ENCODE peak calls at places on chromosomes 6 and 20, in ten cellular contexts. C is NCI-H2029; D is A549; X is fibroblast of the conjunctiva; O is NCI-H446; I is AG08396; V is tibial nerve; N is stimulated activated CD8-positive, alpha-beta memory T cell treated with anti-CD3 and anti-CD28 coated beads, Interleukin-4, amount 100 ng/mL, for 24 hours; K is SW480; J is fibroblast of the aortic adventitia. A is an unnamed sample.
A peak's percentile ranks its signal among the peaks of the same experiment; 100 is the strongest.

GRCh38 chr6:112640895-112641294 is 293.8 kb downstream of the RFPL4B start:
- DNase-seq in O (no peak), K (no peak), I (no peak), D (no peak), C (no peak), V (no peak), N (no peak), X (peak; percentile 48), J (peak; percentile 67), A (no peak)

GRCh38 chr6:40714576-40715500 is 127.7 kb upstream of the LRFN2 start:
- DNase-seq in O (no peak), C (peak; percentile 95), D (peak; percentile 18), N (no peak), J (no peak), V (no peak), I (no peak), K (peak; percentile 16), X (no peak), A (no peak)

GRCh38 chr20:39660965-39661364 is 698.8 kb downstream of the DHX35 start:
- DNase-seq in J (no peak), N (no peak), C (no peak), K (peak; percentile 99), X (no peak), I (no peak), D (no peak), V (no peak), O (no peak), A (no peak)

GRCh38 chr20:35742741-35743523 is 872 bp upstream of the RBM39 start:
- DNase-seq in X (no peak), C (peak; percentile 49), V (no peak), I (no peak), J (no peak), O (no peak), N (no peak), D (no peak), K (peak; percentile 47), A (no peak)

GRCh38 chr20:54156522-54156921 is 17.3 kb downstream of the CYP24A1 start:
- DNase-seq in X (no peak), C (no peak), V (no peak), K (no peak), J (no peak), I (no peak), O (no peak), D (no peak), N (no peak), A (no peak)

GRCh38 chr6:45665859-45666258 is 288.1 kb upstream of the SUPT3H start:
- DNase-seq in K (no peak), C (no peak), N (no peak), J (no peak), V (no peak), X (no peak), I (no peak), D (no peak), O (no peak), A (no peak)

GRCh38 chr6:150732765-150733539 is 132.6 kb upstream of the MTHFD1L start:
- DNase-seq in D (no peak), X (no peak), I (no peak), O (no peak), C (no peak), N (no peak), V (no peak), J (no peak), K (no peak), A (no peak)

GRCh38 chr6:155429321-155429893 is 26.2 kb downstream of the NOX3 start:
- DNase-seq in J (no peak), D (no peak), V (no peak), N (no peak), I (no peak), O (no peak), C (no peak), K (no peak), X (no peak), A (no peak)

GRCh38 chr20:13348301-13349239 is 127.5 kb downstream of the ISM1 start:
- DNase-seq in C (no peak), J (peak; percentile 32), K (no peak), D (no peak), I (peak; percentile 22), N (no peak), X (no peak), V (no peak), O (no peak), A (no peak)

GRCh38 chr6:131379951-131380350 is 193.1 kb upstream of the ARG1 start:
- DNase-seq in J (peak; percentile 69), C (no peak), X (no peak), K (no peak), N (no peak), D (no peak), I (peak; percentile 20), V (no peak), O (no peak), A (no peak)

GRCh38 chr6:72643214-72643613 is 21.4 kb downstream of the KCNQ5 start:
- DNase-seq in I (no peak), J (peak; percentile 44), O (no peak), V (no peak), N (no peak), D (no peak), K (no peak), C (no peak), X (no peak), A (no peak)

GRCh38 chr6:1037430-1037829 is 274.5 kb upstream of the FOXQ1 start:
- DNase-seq in X (no peak), C (no peak), J (no peak), N (no peak), I (no peak), O (no peak), D (no peak), K (no peak), V (no peak), A (no peak)

GRCh38 chr6:79076160-79076559 is 1.9 kb downstream of the PHIP start:
- DNase-seq in I (no peak), O (no peak), J (peak; percentile 33), K (peak; percentile 2), X (no peak), D (no peak), N (no peak), V (no peak), C (no peak), A (no peak)

GRCh38 chr20:47973519-47974233 is 188.4 kb upstream of the SULF2 start:
- DNase-seq in J (no peak), C (no peak), I (no peak), X (no peak), D (no peak), V (no peak), O (no peak), N (no peak), K (peak; percentile 96), A (no peak)

GRCh38 chr6:105795913-105796517 is 290.1 kb upstream of the PRDM1 start:
- DNase-seq in X (no peak), K (no peak), C (no peak), D (peak; percentile 33), V (no peak), O (no peak), I (no peak), J (no peak), N (no peak), A (no peak)

GRCh38 chr6:156269751-156270369 is 507.3 kb upstream of the ARID1B start:
- DNase-seq in K (no peak), C (no peak), I (no peak), D (no peak), O (no peak), V (no peak), X (no peak), J (no peak), N (peak; percentile 6), A (no peak)

GRCh38 chr20:49318091-49318429 is 40.2 kb upstream of the ZNFX1 start:
- DNase-seq in I (no peak), N (no peak), X (no peak), K (no peak), C (no peak), O (no peak), V (no peak), D (no peak), J (no peak), A (no peak)

GRCh38 chr20:59120919-59121318 is 42.7 kb upstream of the ZNF831 start:
- DNase-seq in I (no peak), X (no peak), V (no peak), K (no peak), N (no peak), C (no peak), O (no peak), D (no peak), J (no peak), A (peak; percentile 11)

GRCh38 chr6:45681860-45682488 is 304.2 kb upstream of the SUPT3H start:
- DNase-seq in I (no peak), D (no peak), K (no peak), N (no peak), X (no peak), J (no peak), C (no peak), V (no peak), O (no peak), A (no peak)

GRCh38 chr6:132812255-132812732 is 2.1 kb upstream of the RPS12 start:
- DNase-seq in K (no peak), D (no peak), X (no peak), N (no peak), O (no peak), J (peak; percentile 65), V (no peak), I (no peak), C (peak; percentile 8), A (no peak)

GRCh38 chr6:7996538-7997225 is 67.5 kb downstream of the BLOC1S5 start:
- DNase-seq in K (no peak), N (no peak), C (no peak), J (peak; percentile 88), I (peak; percentile 25), X (peak; percentile 65), D (no peak), O (peak; percentile 39), V (no peak), A (no peak)

GRCh38 chr20:54479138-54479906 is 3.9 kb downstream of the DOK5 start:
- DNase-seq in N (no peak), O (no peak), I (no peak), C (no peak), K (peak; percentile 51), V (no peak), J (peak; percentile 17), D (no peak), X (no peak), A (no peak)

A was measured in ascending aorta.